ENCODE peak calls at places on chromosomes 2 and 18, in six cellular contexts. H is stimulated activated CD8-positive, alpha-beta memory T cell treated with anti-CD3 and anti-CD28 coated beads, Interleukin-15, amount 100 ng/mL, for 24 hours; A is stimulated activated CD4-positive, alpha-beta T cell treated with anti-CD3 and anti-CD28 coated beads, Interleukin-4, amount 100 ng/mL, for 1 hour; C is activated CD8-positive, alpha-beta T cell treated with anti-CD3 and anti-CD28 coated beads for 36 hours; K is AG10803; O is activated CD4-positive, alpha-beta memory T cell treated with anti-CD3 and anti-CD28 coated beads, Interleukin-2, amount 10 ng/mL, durations not matched to agents 7 days and 5 days. P is an unnamed sample.

GRCh38 chr18:60123031-60123430 is 223.2 kb downstream of the PMAIP1 start:
- DNase-seq in H (no peak), A (no peak), C (no peak), K (no peak), O (no peak), P (no peak)

GRCh38 chr2:200687938-200688920 is 102.4 kb downstream of the AOX1 start:
- DNase-seq in H (no peak), A (no peak), C (no peak), K (no peak), O (no peak), P (no peak)

GRCh38 chr18:58785171-58785805 is 79.4 kb upstream of the ZNF532 start:
- DNase-seq in H (no peak), A (no peak), C (no peak), K (peak), O (no peak), P (no peak)

GRCh38 chr2:147543056-147543455 is 301.8 kb upstream of the ACVR2A start:
- DNase-seq in H (no peak), A (no peak), C (no peak), K (peak), O (no peak), P (no peak)

GRCh38 chr2:174492963-174493431 is 6.2 kb upstream of the GPR155 start:
- DNase-seq in H (no peak), A (peak), C (peak), K (no peak), O (peak), P (no peak)

GRCh38 chr18:80037869-80038630 is 3.8 kb downstream of the RBFA start:
- DNase-seq in H (no peak), A (no peak), C (no peak), K (no peak), O (no peak), P (no peak)

GRCh38 chr2:46297546-46298271 is 502 bp downstream of the EPAS1 start:
- DNase-seq in H (no peak), A (peak), C (peak), K (peak), O (peak), P (peak)

GRCh38 chr2:169976335-169976851 is 149.1 kb downstream of the UBR3 start:
- DNase-seq in H (no peak), A (no peak), C (no peak), K (no peak), O (no peak), P (no peak)

GRCh38 chr18:63182861-63183260 is 136.7 kb downstream of the BCL2 start:
- DNase-seq in H (no peak), A (no peak), C (no peak), K (no peak), O (no peak), P (no peak)

GRCh38 chr2:120451334-120451733 is 105.4 kb downstream of the INHBB start:
- DNase-seq in H (no peak), A (no peak), C (no peak), K (peak), O (no peak), P (no peak)

GRCh38 chr2:128633501-128633900 is 314.8 kb upstream of the HS6ST1 start:
- DNase-seq in H (no peak), A (no peak), C (no peak), K (peak), O (no peak), P (no peak)

GRCh38 chr2:136015688-136016087 is 30.3 kb upstream of the DARS1 start:
- DNase-seq in H (no peak), A (no peak), C (no peak), K (no peak), O (no peak), P (no peak)

GRCh38 chr2:201621293-201621999 is 21.9 kb downstream of the TMEM237 start:
- DNase-seq in H (no peak), A (no peak), C (no peak), K (no peak), O (no peak), P (no peak)

GRCh38 chr2:188456114-188456909 is 164.6 kb downstream of the GULP1 start:
- DNase-seq in H (no peak), A (no peak), C (no peak), K (no peak), O (no peak), P (no peak)

GRCh38 chr2:239948100-239948881 is 76.9 kb downstream of the NDUFA10 start:
- DNase-seq in H (no peak), A (no peak), C (no peak), K (no peak), O (no peak), P (no peak)

GRCh38 chr2:200318940-200319435 is 12.5 kb downstream of the SPATS2L start:
- DNase-seq in H (no peak), A (no peak), C (no peak), K (no peak), O (no peak), P (no peak)

GRCh38 chr2:32553829-32554432 is 73.9 kb upstream of the TTC27 start:
- DNase-seq in H (no peak), A (no peak), C (no peak), K (peak), O (no peak), P (peak)